ENCODE peak calls at places on chromosome 20, in four cellular contexts. I, P, S and K are unnamed samples. For H3K4me1 and H3K36me3, the result is how much of the 10 kb centered on the place peaks cover.

GRCh38 chr20:9323622-9324021 is 190.8 kb upstream of the LAMP5 start:
- DNase-seq in I (no peak), P (no peak), S (no peak), K (no peak)

GRCh38 chr20:57877131-57877784 is 167.4 kb upstream of the PMEPA1 start:
- DNase-seq in S (no peak), I (no peak), P (no peak), K (no peak)

GRCh38 chr20:13302647-13303425 is 81.8 kb downstream of the ISM1 start:
- DNase-seq in P (no peak), I (no peak), S (peak), K (no peak)

GRCh38 chr20:20732641-20733040 is 20.2 kb upstream of the RALGAPA2 start:
- DNase-seq in P (no peak), I (no peak), S (no peak), K (no peak)

GRCh38 chr20:54922636-54923035 is 447.2 kb downstream of the DOK5 start:
- DNase-seq in P (no peak), S (no peak), I (no peak), K (no peak)

GRCh38 chr20:1686151-1686748 is 28.7 kb upstream of the SIRPG start:
- DNase-seq in I (no peak), S (no peak), P (no peak), K (no peak)

GRCh38 chr20:2285618-2286017 is 10.2 kb upstream of the TGM3 start:
- DNase-seq in I (no peak), S (no peak), P (no peak), K (no peak)

GRCh38 chr20:19654906-19655305 is 103.2 kb upstream of the RIN2 start:
- DNase-seq in S (no peak), P (no peak), I (no peak), K (no peak)

GRCh38 chr20:2102585-2103453 is 1.2 kb downstream of the STK35 start:
- DNase-seq in S (peak), P (peak), I (peak), K (peak)

GRCh38 chr20:2203436-2203835 is 92.4 kb upstream of the TGM3 start:
- DNase-seq in P (no peak), S (no peak), I (no peak), K (no peak)

GRCh38 chr20:53100476-53100911 is 128.3 kb downstream of the TSHZ2 start:
- DNase-seq in P (no peak), S (no peak), I (no peak), K (no peak)

GRCh38 chr20:4815618-4816017 is 93.9 kb downstream of the PRND start:
- DNase-seq in I (no peak), S (no peak), P (no peak), K (no peak)

GRCh38 chr20:8151371-8151770 is 19.3 kb downstream of the PLCB1 start:
- DNase-seq in I (no peak), P (no peak), S (no peak), K (no peak)

GRCh38 chr20:46119028-46119546 is 973 bp downstream of the CD40 start:
- DNase-seq in P (no peak), S (no peak), I (no peak), K (no peak)

GRCh38 chr20:25057234-25058050 is 497 bp downstream of the ACSS1 start:
- DNase-seq in S (peak), P (peak), I (peak), K (peak)

GRCh38 chr20:51128198-51128597 is 105.3 kb upstream of the KCNG1 start:
- DNase-seq in S (no peak), I (no peak), P (no peak), K (no peak)

GRCh38 chr20:22414354-22414753 is 170.0 kb downstream of the FOXA2 start:
- DNase-seq in I (no peak), S (no peak), P (no peak), K (no peak)

GRCh38 chr20:64242797-64243475 is 12.6 kb upstream of the PCMTD2 start:
- DNase-seq in P (no peak), I (peak), S (no peak), K (no peak)

GRCh38 chr20:59748555-59749292 is 144.4 kb downstream of the PHACTR3 start:
- DNase-seq in I (no peak), P (no peak), S (no peak), K (no peak)

GRCh38 chr20:58478141-58478805 is 36.9 kb downstream of the APCDD1L start:
- DNase-seq in S (no peak), I (no peak), P (no peak), K (no peak)

GRCh38 chr20:10115021-10115420 is 80.2 kb downstream of the ANKEF1 start:
- DNase-seq in S (no peak), I (no peak), P (no peak), K (no peak)

GRCh38 chr20:63941282-63942060 is 14.7 kb downstream of the UCKL1 start:
- DNase-seq in I (peak), S (no peak), P (peak), K (no peak)

GRCh38 chr20:25198663-25199363 is 3.3 kb downstream of the ENTPD6 start:
- DNase-seq in I (no peak), S (no peak), P (no peak), K (no peak)

GRCh38 chr20:17902531-17903083 is 66.0 kb downstream of the SNX5 start:
- DNase-seq in I (no peak), P (no peak), S (no peak), K (no peak)

GRCh38 chr20:32564921-32565734 is 20.0 kb downstream of the NOL4L start:
- DNase-seq in I (peak), P (peak), S (no peak), K (peak)

GRCh38 chr20:53826090-53826489 is 232.5 kb upstream of the ZNF217 start:
- DNase-seq in S (no peak), P (no peak), I (no peak), K (peak)

GRCh38 chr20:57647933-57648785 is 27.9 kb upstream of the ZBP1 start:
- DNase-seq in S (no peak), I (peak), P (no peak), K (peak)

GRCh38 chr20:57076202-57076651 is 190.2 kb downstream of the BMP7 start:
- DNase-seq in S (peak), I (no peak), P (no peak), K (no peak)

GRCh38 chr20:20519269-20519668 is 151.4 kb downstream of the INSM1 start:
- DNase-seq in P (no peak), I (no peak), S (no peak), K (peak)

GRCh38 chr20:45892049-45892816 is 1.1 kb downstream of the CTSA start:
- DNase-seq in P (no peak), S (peak), I (no peak), K (no peak)

GRCh38 chr20:62925420-62926228 is 681 bp downstream of the DIDO1 start:
- DNase-seq in I (no peak), S (peak), P (no peak), K (peak)

GRCh38 chr20:62926229-62927127 is at the start of gene DIDO1:
- DNase-seq in S (peak), I (peak), P (peak), K (peak)

GRCh38 chr20:62928246-62928939 is 2.1 kb upstream of the DIDO1 start:
- DNase-seq in S (peak), P (no peak), I (peak), K (peak)

GRCh38 chr20:62929051-62929538 is 2.8 kb upstream of the DIDO1 start:
- DNase-seq in S (peak), I (peak), P (peak), K (peak)

DNA sequence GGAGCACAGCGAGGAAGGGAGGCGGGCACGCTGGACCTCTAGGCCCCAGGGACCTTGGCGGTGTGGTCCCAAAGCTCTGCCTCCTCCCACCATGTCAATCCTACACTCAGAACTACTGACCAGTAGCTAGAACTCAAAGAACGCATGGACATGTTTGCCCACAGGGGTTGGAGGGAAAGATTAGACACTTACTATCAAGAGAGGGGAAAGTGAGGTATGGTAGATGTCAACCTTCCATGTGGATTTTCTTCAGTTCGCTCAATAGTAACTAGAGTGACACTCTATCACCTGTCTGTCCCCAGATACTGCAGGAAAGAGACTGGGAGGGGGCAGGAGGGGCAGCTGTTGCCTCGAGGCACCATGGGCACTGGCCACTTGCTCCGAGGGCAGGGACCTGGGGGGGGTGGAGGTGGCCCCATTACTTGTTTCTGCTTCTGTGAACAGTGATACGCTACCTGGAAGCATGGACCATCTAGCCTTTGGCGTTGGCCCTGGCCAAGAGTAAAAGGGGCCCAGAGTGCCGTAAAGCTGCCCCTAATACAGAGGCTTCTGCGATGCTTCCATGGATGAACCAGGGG is 912 bp upstream of the DIDO1 start:
- DNase-seq in I (no peak), S (no peak), P (no peak), K (peak)
- H3K4me1 ChIP-seq in I (half or more), S (under half), P (half or more), K (under half)

DNA sequence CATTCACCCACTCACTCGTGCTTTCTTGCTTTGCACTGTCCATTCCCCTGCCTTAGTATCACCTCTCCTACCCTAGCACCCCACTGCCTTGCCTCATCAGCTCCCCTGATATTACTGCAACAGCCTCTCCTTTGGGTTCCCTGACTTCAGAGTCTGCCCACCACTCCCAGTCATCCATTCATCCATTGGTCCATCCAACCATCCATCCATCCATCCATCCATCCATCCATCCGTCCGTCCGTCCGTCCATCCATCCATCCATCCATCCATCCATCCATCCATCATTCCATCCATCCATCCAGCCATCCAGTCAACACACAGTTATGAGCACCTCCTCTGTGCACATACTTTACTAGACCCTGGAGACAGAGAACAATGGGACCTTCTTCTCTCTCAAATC is 22.9 kb upstream of the FAM83D start:
- DNase-seq in P (no peak), S (no peak), I (no peak), K (no peak)
- H3K36me3 ChIP-seq in P (under half), S (under half), I (half or more), K (under half)

DNA sequence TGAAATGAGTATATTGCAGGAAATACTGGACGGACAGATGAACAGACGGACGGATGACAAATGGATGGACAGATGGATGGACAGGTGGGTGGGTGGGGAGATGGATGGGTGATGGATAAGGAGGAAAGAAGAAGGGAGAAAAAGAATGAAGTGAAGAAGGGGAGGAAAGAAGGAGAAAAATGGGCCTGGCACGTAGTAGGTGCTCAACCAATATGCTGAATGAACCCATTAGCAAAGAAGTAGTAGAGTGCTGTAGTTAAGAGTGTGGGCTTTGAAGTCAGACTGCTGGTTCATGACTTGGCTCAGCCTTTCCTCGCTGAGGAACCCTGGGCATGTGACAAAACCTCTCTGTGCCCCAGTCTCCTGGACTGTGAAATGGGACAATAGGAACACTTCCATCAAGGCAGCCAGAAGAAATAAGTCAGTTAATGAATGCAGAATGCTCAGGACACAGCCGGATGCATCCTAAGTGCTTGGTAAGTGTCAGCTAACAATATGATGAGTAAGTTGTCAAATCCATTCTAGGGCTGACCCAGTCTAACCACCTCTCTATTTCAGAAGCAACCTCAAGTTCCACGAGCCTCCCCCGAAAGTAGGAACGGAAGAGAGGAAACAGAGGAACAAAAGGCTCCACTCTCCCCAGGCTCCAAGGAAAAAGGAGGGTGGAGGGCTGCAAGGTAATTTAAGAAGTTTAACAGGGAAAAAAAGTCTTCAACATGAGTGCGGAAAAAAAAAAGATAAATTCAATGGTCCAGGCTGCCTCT is 37.8 kb downstream of the PREX1 start:
- DNase-seq in I (no peak), S (no peak), P (no peak), K (no peak)
- H3K4me1 ChIP-seq in I (half or more), S (under half), P (under half), K (under half)

GRCh38 chr20:49948178-49948577 is 12.0 kb downstream of the RNF114 start:
- DNase-seq in I (no peak), S (no peak), P (no peak), K (no peak)
- H3K36me3 ChIP-seq in I (half or more), S (half or more), P (half or more), K (under half)